ENCODE peak calls at places on chromosomes 13 and 19, in nine cellular contexts. One of them, this sample, is unnamed.

GRCh38 chr19:29832801-29833200 is 21.0 kb downstream of the CCNE1 start:
- DNase-seq in effector memory CD4-positive, alpha-beta T cell: no peak
- DNase-seq in osteoblast: peak; percentile 56
- DNase-seq in mesendoderm: no peak
- DNase-seq in uterus: no peak
- DNase-seq in BJ: no peak
- DNase-seq in tibial artery: peak; percentile 40
- DNase-seq in esophagus squamous epithelium: no peak
- DNase-seq in pancreas: no peak
- DNase-seq in this sample: no peak

GRCh38 chr13:33723772-33724435 is 94.0 kb upstream of the RFC3 start:
- DNase-seq in effector memory CD4-positive, alpha-beta T cell: peak; percentile 39
- DNase-seq in osteoblast: peak; percentile 90
- DNase-seq in mesendoderm: peak; percentile 95
- DNase-seq in uterus: peak; percentile 86
- DNase-seq in BJ: no peak
- DNase-seq in tibial artery: peak; percentile 82
- DNase-seq in esophagus squamous epithelium: peak; percentile 13
- DNase-seq in pancreas: peak; percentile 79
- DNase-seq in this sample: peak; percentile 54

GRCh38 chr13:98997738-98998641 is 20.1 kb upstream of the DOCK9 start:
- DNase-seq in effector memory CD4-positive, alpha-beta T cell: no peak
- DNase-seq in osteoblast: peak; percentile 38
- DNase-seq in mesendoderm: no peak
- DNase-seq in uterus: no peak
- DNase-seq in BJ: peak; percentile 31
- DNase-seq in tibial artery: no peak
- DNase-seq in esophagus squamous epithelium: no peak
- DNase-seq in pancreas: no peak
- DNase-seq in this sample: peak; percentile 37

GRCh38 chr13:107233541-107233940 is 665.6 kb upstream of the ARGLU1 start:
- DNase-seq in effector memory CD4-positive, alpha-beta T cell: no peak
- DNase-seq in osteoblast: no peak
- DNase-seq in mesendoderm: no peak
- DNase-seq in uterus: no peak
- DNase-seq in BJ: no peak
- DNase-seq in tibial artery: no peak
- DNase-seq in esophagus squamous epithelium: no peak
- DNase-seq in pancreas: no peak
- DNase-seq in this sample: no peak

GRCh38 chr19:41320185-41320518 is 10.2 kb downstream of the CCDC97 start:
- DNase-seq in effector memory CD4-positive, alpha-beta T cell: no peak
- DNase-seq in osteoblast: no peak
- DNase-seq in mesendoderm: no peak
- DNase-seq in uterus: no peak
- DNase-seq in BJ: no peak
- DNase-seq in tibial artery: no peak
- DNase-seq in esophagus squamous epithelium: no peak
- DNase-seq in pancreas: no peak
- DNase-seq in this sample: no peak

GRCh38 chr19:28387507-28387906 is 825.4 kb downstream of the UQCRFS1 start:
- DNase-seq in effector memory CD4-positive, alpha-beta T cell: no peak
- DNase-seq in osteoblast: no peak
- DNase-seq in mesendoderm: no peak
- DNase-seq in uterus: no peak
- DNase-seq in BJ: no peak
- DNase-seq in tibial artery: no peak
- DNase-seq in esophagus squamous epithelium: no peak
- DNase-seq in pancreas: no peak
- DNase-seq in this sample: no peak

GRCh38 chr19:11020982-11021759 is 60.3 kb downstream of the SMARCA4 start:
- DNase-seq in effector memory CD4-positive, alpha-beta T cell: no peak
- DNase-seq in osteoblast: peak; percentile 89
- DNase-seq in mesendoderm: no peak
- DNase-seq in uterus: no peak
- DNase-seq in BJ: no peak
- DNase-seq in tibial artery: peak; percentile 54
- DNase-seq in esophagus squamous epithelium: no peak
- DNase-seq in pancreas: no peak
- DNase-seq in this sample: no peak

GRCh38 chr19:3572132-3572854 is 451 bp upstream of the HMG20B start:
- DNase-seq in effector memory CD4-positive, alpha-beta T cell: peak; percentile 98
- DNase-seq in osteoblast: peak; percentile 100
- DNase-seq in mesendoderm: peak; percentile 100
- DNase-seq in uterus: peak; percentile 99
- DNase-seq in BJ: peak; percentile 99
- DNase-seq in tibial artery: peak; percentile 100
- DNase-seq in esophagus squamous epithelium: peak; percentile 99
- DNase-seq in pancreas: peak; percentile 99
- DNase-seq in this sample: peak; percentile 100

GRCh38 chr19:41701401-41702075 is 6.9 kb upstream of the CEACAM5 start:
- DNase-seq in effector memory CD4-positive, alpha-beta T cell: no peak
- DNase-seq in osteoblast: no peak
- DNase-seq in mesendoderm: no peak
- DNase-seq in uterus: no peak
- DNase-seq in BJ: no peak
- DNase-seq in tibial artery: no peak
- DNase-seq in esophagus squamous epithelium: no peak
- DNase-seq in pancreas: no peak
- DNase-seq in this sample: no peak

GRCh38 chr13:81171065-81171647 is 830.2 kb upstream of the SPRY2 start:
- DNase-seq in effector memory CD4-positive, alpha-beta T cell: no peak
- DNase-seq in osteoblast: no peak
- DNase-seq in mesendoderm: peak; percentile 40
- DNase-seq in uterus: no peak
- DNase-seq in BJ: no peak
- DNase-seq in tibial artery: no peak
- DNase-seq in esophagus squamous epithelium: no peak
- DNase-seq in pancreas: no peak
- DNase-seq in this sample: no peak

DNA sequence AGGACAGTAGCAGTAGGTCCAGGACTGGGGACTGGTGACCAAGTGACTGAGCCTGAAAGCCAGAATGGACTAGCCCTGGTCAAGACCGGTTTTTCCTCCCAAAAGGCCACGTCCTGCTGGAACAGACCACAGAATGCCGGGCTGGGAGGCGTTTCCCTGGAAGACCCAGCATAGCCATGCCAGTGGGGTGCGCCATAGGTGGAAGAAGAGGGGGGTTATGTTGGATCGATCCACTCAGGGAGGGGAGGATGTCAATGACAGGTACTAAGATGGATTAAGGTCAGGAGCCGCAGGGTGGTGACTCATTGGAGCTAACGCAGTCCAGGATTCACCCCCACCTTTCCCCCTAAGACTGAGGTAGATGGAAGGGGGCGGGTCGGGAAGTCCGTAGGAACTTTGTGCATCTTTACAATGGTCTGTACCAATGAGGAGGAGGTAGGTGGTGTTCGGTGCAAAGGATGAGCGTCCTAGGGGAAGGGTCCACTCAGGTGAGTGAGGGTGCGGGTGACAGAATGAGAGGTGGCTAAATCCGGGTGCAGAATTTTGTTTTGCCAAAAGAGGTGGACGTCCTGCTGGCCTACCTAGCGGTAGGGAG is 21.0 kb downstream of the VASP start:
- DNase-seq in effector memory CD4-positive, alpha-beta T cell: no peak
- DNase-seq in osteoblast: no peak
- DNase-seq in mesendoderm: peak; percentile 89
- DNase-seq in uterus: no peak
- DNase-seq in BJ: no peak
- DNase-seq in tibial artery: no peak
- DNase-seq in esophagus squamous epithelium: no peak
- DNase-seq in pancreas: peak; percentile 68
- DNase-seq in this sample: no peak
- H3K4me3 ChIP-seq in effector memory CD4-positive, alpha-beta T cell: no peak overlapping the region
- H3K4me3 ChIP-seq in osteoblast: no peak overlapping the region
- H3K4me3 ChIP-seq in mesendoderm: no peak overlapping the region
- H3K4me3 ChIP-seq in uterus: peak overlapping the region; percentile 12
- H3K4me3 ChIP-seq in BJ: no peak overlapping the region
- H3K4me3 ChIP-seq in tibial artery: no peak overlapping the region
- H3K4me3 ChIP-seq in esophagus squamous epithelium: peak overlapping the region; percentile 46
- H3K4me3 ChIP-seq in pancreas: peak overlapping the region; percentile 58
- H3K4me3 ChIP-seq in this sample: no peak overlapping the region

DNA sequence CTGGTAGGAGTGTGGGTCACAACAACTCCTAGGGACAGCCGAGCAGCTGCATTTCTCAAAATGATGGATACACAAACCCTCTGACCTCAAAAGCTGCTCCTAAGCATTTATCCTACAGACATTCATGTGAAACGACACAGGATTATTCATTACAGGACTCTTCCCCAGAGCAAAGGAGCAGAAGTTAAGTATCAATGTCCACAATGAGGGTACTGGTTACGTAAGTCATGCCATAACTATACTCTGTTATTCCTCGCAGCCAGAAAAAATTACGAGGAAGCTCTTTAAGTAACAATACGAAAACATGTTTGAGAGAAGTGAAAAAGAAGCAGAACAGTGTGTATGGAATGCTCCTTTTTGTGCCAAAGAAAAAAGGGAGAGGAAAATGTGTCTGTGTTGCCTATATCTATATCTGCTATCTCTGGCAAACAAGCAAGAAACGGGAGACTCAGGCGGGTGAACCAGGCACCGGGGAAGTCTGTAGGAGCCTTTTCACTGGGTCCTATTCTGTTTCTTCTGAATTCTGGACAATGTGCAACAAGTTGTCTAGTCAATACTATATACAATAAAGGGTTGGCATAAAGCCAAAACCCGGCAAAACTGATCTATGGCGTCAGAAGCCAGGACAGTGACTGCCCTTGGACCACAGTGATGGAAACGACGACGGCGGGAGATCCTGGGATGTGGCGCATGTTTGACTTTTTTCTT is 1.3 kb downstream of the ISOC2 start:
- DNase-seq in effector memory CD4-positive, alpha-beta T cell: no peak
- DNase-seq in osteoblast: no peak
- DNase-seq in mesendoderm: no peak
- DNase-seq in uterus: no peak
- DNase-seq in BJ: no peak
- DNase-seq in tibial artery: no peak
- DNase-seq in esophagus squamous epithelium: no peak
- DNase-seq in pancreas: peak; percentile 35
- DNase-seq in this sample: no peak
- H3K4me3 ChIP-seq in effector memory CD4-positive, alpha-beta T cell: no peak overlapping the region
- H3K4me3 ChIP-seq in osteoblast: peak overlapping the region; percentile 97
- H3K4me3 ChIP-seq in mesendoderm: no peak overlapping the region
- H3K4me3 ChIP-seq in uterus: peak overlapping the region; percentile 92
- H3K4me3 ChIP-seq in BJ: peak overlapping the region; percentile 67
- H3K4me3 ChIP-seq in tibial artery: peak overlapping the region; percentile 86
- H3K4me3 ChIP-seq in esophagus squamous epithelium: peak overlapping the region; percentile 97
- H3K4me3 ChIP-seq in pancreas: peak overlapping the region; percentile 61
- H3K4me3 ChIP-seq in this sample: peak overlapping the region; percentile 84

GRCh38 chr19:39499082-39499642 is 415 bp downstream of the DLL3 start:
- DNase-seq in effector memory CD4-positive, alpha-beta T cell: no peak
- DNase-seq in osteoblast: peak; percentile 68
- DNase-seq in mesendoderm: peak; percentile 35
- DNase-seq in uterus: no peak
- DNase-seq in BJ: no peak
- DNase-seq in tibial artery: no peak
- DNase-seq in esophagus squamous epithelium: no peak
- DNase-seq in pancreas: no peak
- DNase-seq in this sample: no peak
- H3K4me3 ChIP-seq in effector memory CD4-positive, alpha-beta T cell: peak overlapping the region; percentile 18
- H3K4me3 ChIP-seq in osteoblast: no peak overlapping the region
- H3K4me3 ChIP-seq in mesendoderm: peak overlapping the region; percentile 66
- H3K4me3 ChIP-seq in uterus: no peak overlapping the region
- H3K4me3 ChIP-seq in BJ: no peak overlapping the region
- H3K4me3 ChIP-seq in tibial artery: no peak overlapping the region
- H3K4me3 ChIP-seq in esophagus squamous epithelium: no peak overlapping the region
- H3K4me3 ChIP-seq in pancreas: no peak overlapping the region
- H3K4me3 ChIP-seq in this sample: peak overlapping the region; percentile 26

GRCh38 chr13:114199961-114200672 is 21.1 kb downstream of the CFAP97D2 start:
- DNase-seq in effector memory CD4-positive, alpha-beta T cell: no peak
- DNase-seq in osteoblast: no peak
- DNase-seq in mesendoderm: no peak
- DNase-seq in uterus: no peak
- DNase-seq in BJ: no peak
- DNase-seq in tibial artery: no peak
- DNase-seq in esophagus squamous epithelium: no peak
- DNase-seq in pancreas: no peak
- DNase-seq in this sample: no peak
- H3K4me3 ChIP-seq in effector memory CD4-positive, alpha-beta T cell: no peak overlapping the region
- H3K4me3 ChIP-seq in osteoblast: peak overlapping the region; percentile 45
- H3K4me3 ChIP-seq in mesendoderm: no peak overlapping the region
- H3K4me3 ChIP-seq in uterus: no peak overlapping the region
- H3K4me3 ChIP-seq in BJ: peak overlapping the region; percentile 21
- H3K4me3 ChIP-seq in tibial artery: no peak overlapping the region
- H3K4me3 ChIP-seq in esophagus squamous epithelium: no peak overlapping the region
- H3K4me3 ChIP-seq in pancreas: no peak overlapping the region
- H3K4me3 ChIP-seq in this sample: no peak overlapping the region

GRCh38 chr19:13017306-13018036 is 22.2 kb downstream of the NFIX start:
- DNase-seq in effector memory CD4-positive, alpha-beta T cell: no peak
- DNase-seq in osteoblast: peak; percentile 73
- DNase-seq in mesendoderm: peak; percentile 63
- DNase-seq in uterus: no peak
- DNase-seq in BJ: no peak
- DNase-seq in tibial artery: no peak
- DNase-seq in esophagus squamous epithelium: no peak
- DNase-seq in pancreas: no peak
- DNase-seq in this sample: no peak
- H3K4me3 ChIP-seq in effector memory CD4-positive, alpha-beta T cell: no peak overlapping the region
- H3K4me3 ChIP-seq in osteoblast: peak overlapping the region; percentile 64
- H3K4me3 ChIP-seq in mesendoderm: no peak overlapping the region
- H3K4me3 ChIP-seq in uterus: peak overlapping the region; percentile 29
- H3K4me3 ChIP-seq in BJ: no peak overlapping the region
- H3K4me3 ChIP-seq in tibial artery: peak overlapping the region; percentile 40
- H3K4me3 ChIP-seq in esophagus squamous epithelium: peak overlapping the region; percentile 26
- H3K4me3 ChIP-seq in pancreas: no peak overlapping the region
- H3K4me3 ChIP-seq in this sample: no peak overlapping the region

DNA sequence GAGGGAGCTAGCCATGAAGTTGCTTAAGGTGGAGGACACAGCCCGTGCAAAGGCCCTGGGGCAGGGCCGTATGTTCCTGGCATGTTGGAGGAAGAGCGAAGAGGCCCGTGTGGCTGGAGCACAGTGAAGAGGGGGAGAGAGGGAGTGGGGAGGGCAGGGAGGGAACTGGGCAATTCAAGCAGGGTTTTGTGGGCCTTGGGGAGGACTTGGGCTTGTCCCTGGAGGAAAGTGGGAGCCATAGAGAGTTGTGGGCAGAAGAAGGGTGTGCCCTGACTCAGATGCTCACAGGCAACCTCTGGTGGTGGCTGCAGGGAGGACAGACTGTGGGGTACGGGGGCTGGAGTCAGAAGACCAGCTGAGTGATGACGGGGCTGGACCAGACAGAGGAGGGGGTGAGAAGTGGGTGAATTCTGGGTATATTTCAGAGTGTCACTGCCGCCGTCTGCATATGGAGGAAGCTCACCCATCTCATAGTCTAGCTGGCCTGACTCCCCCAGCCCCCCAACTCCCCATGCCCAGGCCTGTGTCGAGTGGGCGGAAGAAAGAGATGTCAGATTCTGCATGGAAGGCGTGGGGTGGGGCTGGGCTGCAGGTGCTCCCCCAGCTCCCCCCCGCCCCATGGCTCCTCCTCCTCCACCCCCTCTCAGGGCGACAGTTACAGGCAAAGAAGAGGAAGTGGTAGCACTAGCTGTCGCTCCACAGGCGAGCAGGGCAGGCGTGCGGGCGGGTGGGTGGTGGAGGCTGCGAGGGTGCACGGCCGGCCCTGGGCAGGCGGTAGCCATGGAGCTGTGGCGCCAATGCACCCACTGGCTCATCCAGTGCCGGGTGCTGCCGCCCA is at the start of gene VAV1:
- DNase-seq in effector memory CD4-positive, alpha-beta T cell: peak; percentile 75
- DNase-seq in osteoblast: peak; percentile 58
- DNase-seq in mesendoderm: no peak
- DNase-seq in uterus: no peak
- DNase-seq in BJ: no peak
- DNase-seq in tibial artery: no peak
- DNase-seq in esophagus squamous epithelium: peak; percentile 55
- DNase-seq in pancreas: no peak
- DNase-seq in this sample: peak; percentile 92
- H3K4me3 ChIP-seq in effector memory CD4-positive, alpha-beta T cell: peak within 1 kb of the TSS; percentile 90
- H3K4me3 ChIP-seq in osteoblast: no peak within 1 kb of the TSS
- H3K4me3 ChIP-seq in mesendoderm: no peak within 1 kb of the TSS
- H3K4me3 ChIP-seq in uterus: peak within 1 kb of the TSS; percentile 7
- H3K4me3 ChIP-seq in BJ: no peak within 1 kb of the TSS
- H3K4me3 ChIP-seq in tibial artery: peak within 1 kb of the TSS; percentile 37
- H3K4me3 ChIP-seq in esophagus squamous epithelium: peak within 1 kb of the TSS; percentile 46
- H3K4me3 ChIP-seq in pancreas: peak within 1 kb of the TSS; percentile 39
- H3K4me3 ChIP-seq in this sample: peak within 1 kb of the TSS; percentile 98